ENCODE peak calls at places on chromosomes 1 and 21, in eight cellular contexts. R, B, S, A, V, X, F and Q are unnamed samples.

GRCh38 chr1:51950701-51951100 is 39.8 kb downstream of the RAB3B start:
- DNase-seq in R (no peak), B (no peak), S (no peak), A (no peak), V (no peak), X (no peak), F (peak), Q (no peak)

GRCh38 chr21:45543710-45544448 is 1.6 kb upstream of the SLC19A1 start:
- DNase-seq in R (peak), B (no peak), S (peak), A (peak), V (no peak), X (no peak), F (no peak), Q (peak)

GRCh38 chr1:42765832-42766722 is 751 bp downstream of the P3H1 start:
- DNase-seq in R (no peak), B (peak), S (peak), A (no peak), V (peak), X (peak), F (peak), Q (no peak)

GRCh38 chr1:168381850-168382249 is 101.2 kb downstream of the TBX19 start:
- DNase-seq in R (no peak), B (no peak), S (no peak), A (no peak), V (no peak), X (no peak), F (no peak), Q (no peak)

GRCh38 chr1:8780405-8780804 is 37.0 kb downstream of the RERE start:
- DNase-seq in R (no peak), B (no peak), S (no peak), A (no peak), V (no peak), X (no peak), F (no peak), Q (no peak)

GRCh38 chr1:41463516-41463915 is 21.0 kb downstream of the EDN2 start:
- DNase-seq in R (no peak), B (no peak), S (no peak), A (peak), V (no peak), X (no peak), F (no peak), Q (no peak)

GRCh38 chr1:109373051-109373593 is 24.6 kb downstream of the SORT1 start:
- DNase-seq in R (no peak), B (no peak), S (no peak), A (no peak), V (no peak), X (no peak), F (no peak), Q (no peak)

GRCh38 chr1:182841368-182841988 is 2.3 kb downstream of the DHX9 start:
- DNase-seq in R (no peak), B (no peak), S (no peak), A (no peak), V (peak), X (peak), F (peak), Q (no peak)

GRCh38 chr1:37650173-37650572 is 15.5 kb upstream of the RSPO1 start:
- DNase-seq in R (no peak), B (no peak), S (no peak), A (no peak), V (no peak), X (no peak), F (no peak), Q (no peak)

GRCh38 chr1:25566186-25566729 is 22.9 kb downstream of the LDLRAP1 start:
- DNase-seq in R (no peak), B (no peak), S (no peak), A (no peak), V (no peak), X (no peak), F (no peak), Q (no peak)

GRCh38 chr1:227841141-227841540 is 25.7 kb downstream of the PRSS38 start:
- DNase-seq in R (no peak), B (no peak), S (no peak), A (no peak), V (no peak), X (no peak), F (no peak), Q (no peak)

GRCh38 chr1:8814870-8815269 is 2.6 kb downstream of the RERE start:
- DNase-seq in R (no peak), B (no peak), S (no peak), A (no peak), V (no peak), X (no peak), F (no peak), Q (no peak)

DNA sequence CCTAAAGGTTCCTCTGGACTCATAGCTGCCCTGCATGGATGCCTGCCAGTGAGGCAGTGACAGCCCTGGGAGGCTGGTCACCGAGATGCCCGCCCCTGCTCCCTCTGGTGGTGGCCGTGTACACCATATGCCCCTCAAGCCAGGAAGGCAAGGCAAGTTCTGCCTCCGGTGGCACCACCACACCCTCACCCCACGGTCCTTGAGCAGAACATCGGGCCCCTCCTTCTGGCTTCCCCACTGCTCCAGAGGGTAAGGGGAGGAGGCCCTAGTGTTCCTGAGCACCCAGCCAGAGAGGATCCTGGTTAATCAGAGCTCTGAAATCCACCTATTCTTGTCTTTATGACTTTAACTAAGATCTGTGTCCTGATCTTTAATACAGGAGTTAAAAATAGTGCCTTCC is 1.6 kb upstream of the S100A14 start:
- DNase-seq in R (no peak), B (peak), S (peak), A (peak), V (peak), X (peak), F (peak), Q (peak)
- TF ChIP-seq CTCF in R (no peak), B (no peak), S (no peak), A (peak), V (peak), X (peak), F (peak), Q (peak)

DNA sequence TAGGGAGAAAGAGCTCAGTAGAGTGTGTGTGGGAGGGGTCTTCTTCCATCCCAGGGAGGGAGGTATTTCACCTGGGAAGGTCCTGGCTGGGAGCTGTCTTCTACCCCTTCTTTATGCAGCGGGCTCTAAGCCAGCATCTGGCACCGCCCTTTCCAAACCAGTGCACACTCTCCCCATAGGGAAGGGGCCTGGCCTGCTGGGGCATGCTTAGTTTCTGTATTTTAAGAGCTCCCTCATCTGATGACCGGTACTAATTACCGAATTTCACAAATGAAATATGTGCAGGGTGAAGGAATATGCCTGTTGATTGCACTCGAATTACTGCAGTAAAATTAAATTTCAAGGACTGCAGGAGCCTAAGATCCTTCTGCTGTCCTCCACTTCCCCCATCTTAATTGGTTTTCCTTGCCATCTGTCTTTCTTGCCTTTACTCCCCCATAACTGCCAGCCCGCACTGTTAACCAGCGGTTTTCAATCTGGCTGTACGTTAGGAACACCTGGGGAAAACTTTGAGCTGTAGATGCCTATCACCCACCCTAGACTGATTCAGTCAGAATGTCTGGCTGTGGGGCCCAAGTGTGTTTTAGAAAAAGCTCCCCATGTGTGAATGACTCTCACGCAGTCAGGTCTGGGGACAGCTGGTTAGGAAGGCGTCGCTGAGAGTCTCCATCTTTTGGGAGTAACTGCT is 20.1 kb downstream of the GALNT2 start:
- DNase-seq in R (no peak), B (no peak), S (no peak), A (no peak), V (no peak), X (no peak), F (no peak), Q (no peak)
- TF ChIP-seq CTCF in R (no peak), B (no peak), S (no peak), A (no peak), V (no peak), X (no peak), F (no peak), Q (no peak)

GRCh38 chr1:159854693-159855192 is 7.7 kb downstream of the VSIG8 start:
- DNase-seq in R (peak), B (peak), S (peak), A (peak), V (peak), X (peak), F (peak), Q (no peak)
- TF ChIP-seq CTCF in R (peak), B (no peak), S (no peak), A (no peak), V (no peak), X (no peak), F (no peak), Q (no peak)

GRCh38 chr1:224897928-224898327 is 31.5 kb upstream of the DNAH14 start:
- DNase-seq in R (no peak), B (no peak), S (no peak), A (no peak), V (no peak), X (no peak), F (no peak), Q (no peak)

GRCh38 chr1:224896130-224896781 is 33.2 kb upstream of the DNAH14 start:
- DNase-seq in R (no peak), B (no peak), S (no peak), A (no peak), V (no peak), X (no peak), F (no peak), Q (no peak)

GRCh38 chr1:224898937-224899336 is 30.5 kb upstream of the DNAH14 start:
- DNase-seq in R (no peak), B (no peak), S (no peak), A (no peak), V (no peak), X (no peak), F (no peak), Q (no peak)

GRCh38 chr1:224897501-224897900 is 32.0 kb upstream of the DNAH14 start:
- DNase-seq in R (no peak), B (no peak), S (no peak), A (no peak), V (no peak), X (no peak), F (no peak), Q (no peak)

GRCh38 chr1:224894915-224895314 is 34.6 kb upstream of the DNAH14 start:
- DNase-seq in R (no peak), B (peak), S (no peak), A (no peak), V (peak), X (peak), F (peak), Q (no peak)
- TF ChIP-seq CTCF in R (no peak), B (peak), S (no peak), A (peak), V (peak), X (peak), F (peak), Q (no peak)

GRCh38 chr1:93028542-93028941 is 50.5 kb upstream of the MTF2 start:
- DNase-seq in R (no peak), B (no peak), S (no peak), A (no peak), V (no peak), X (no peak), F (no peak), Q (no peak)
- TF ChIP-seq CTCF in R (no peak), B (no peak), S (no peak), A (no peak), V (no peak), X (no peak), F (no peak), Q (no peak)